ENCODE peak calls at places on chromosomes 7 and 10, in five cellular contexts. X is SK-N-SH, I is endothelial cell of umbilical vein, A is GM23338, F is osteoblast. P is an unnamed sample.

GRCh38 chr10:94066411-94066810 is 72.7 kb downstream of the PLCE1 start:
- DNase-seq in F (no peak), I (peak; percentile 21), A (peak; percentile 77), X (no peak), P (peak; percentile 52)

GRCh38 chr10:13271552-13272163 is 28.2 kb downstream of the PHYH start:
- DNase-seq in F (peak; percentile 66), A (peak; percentile 91), X (peak; percentile 64), I (peak; percentile 14), P (no peak)

GRCh38 chr10:124742418-124743187 is 1.6 kb downstream of the FAM53B start:
- DNase-seq in I (peak; percentile 72), A (peak; percentile 69), X (peak; percentile 63), F (no peak), P (peak; percentile 33)

GRCh38 chr10:53403688-53404087 is 631.1 kb upstream of the MBL2 start:
- DNase-seq in F (no peak), A (no peak), X (peak; percentile 49), I (peak; percentile 96), P (peak; percentile 6)

GRCh38 chr7:31963569-31964175 is 106.5 kb downstream of the PDE1C start:
- DNase-seq in F (no peak), I (no peak), X (no peak), A (no peak), P (no peak)

GRCh38 chr10:118332948-118333710 is 9.0 kb downstream of the FAM204A start:
- DNase-seq in X (no peak), F (no peak), A (no peak), I (peak; percentile 64), P (peak; percentile 25)

GRCh38 chr7:4143511-4144160 is 538.5 kb upstream of the FOXK1 start:
- DNase-seq in F (no peak), I (no peak), X (no peak), A (no peak), P (no peak)

GRCh38 chr10:28938745-28939144 is 261.4 kb downstream of the BAMBI start:
- DNase-seq in X (no peak), F (no peak), I (no peak), A (no peak), P (peak; percentile 56)

GRCh38 chr7:22962775-22963358 is 51.1 kb downstream of the HYCC1 start:
- DNase-seq in X (no peak), F (peak; percentile 55), I (no peak), A (no peak), P (no peak)

GRCh38 chr10:89147256-89147655 is 59.9 kb downstream of the CH25H start:
- DNase-seq in F (no peak), I (no peak), A (no peak), X (no peak), P (peak; percentile 93)

GRCh38 chr10:126224967-126225671 is 163.2 kb downstream of the ADAM12 start:
- DNase-seq in X (no peak), F (no peak), A (no peak), I (no peak), P (no peak)

GRCh38 chr7:128530855-128531104 is 54.2 kb downstream of the METTL2B start:
- DNase-seq in I (no peak), F (peak; percentile 93), A (no peak), X (no peak), P (no peak)

GRCh38 chr7:73652541-73652949 is 15.1 kb upstream of the VPS37D start:
- DNase-seq in F (no peak), A (no peak), I (no peak), X (no peak), P (no peak)

GRCh38 chr7:45088821-45089313 is at the start of gene NACAD:
- DNase-seq in X (peak; percentile 99), F (peak; percentile 91), A (peak; percentile 53), I (peak; percentile 44), P (peak; percentile 28)

GRCh38 chr10:24251547-24251946 is 42.6 kb downstream of the KIAA1217 start:
- DNase-seq in A (peak; percentile 83), I (no peak), F (no peak), X (no peak), P (no peak)

GRCh38 chr7:93715234-93715633 is 140.7 kb upstream of the CALCR start:
- DNase-seq in A (peak; percentile 77), F (no peak), X (peak; percentile 33), I (peak; percentile 58), P (peak; percentile 43)

GRCh38 chr10:110171032-110171431 is 36.4 kb upstream of the MXI1 start:
- DNase-seq in I (no peak), X (no peak), F (no peak), A (peak; percentile 52), P (no peak)

GRCh38 chr10:17831326-17831725 is 22.2 kb downstream of the MRC1 start:
- DNase-seq in I (no peak), A (no peak), X (no peak), F (no peak), P (no peak)

GRCh38 chr10:35268791-35269257 is 67.5 kb upstream of the CCNY start:
- DNase-seq in F (peak; percentile 38), A (no peak), I (no peak), X (no peak), P (peak; percentile 55)

GRCh38 chr7:135743907-135744789 is 4.5 kb downstream of the FAM180A start:
- DNase-seq in X (no peak), A (no peak), F (no peak), I (no peak), P (peak; percentile 75)

GRCh38 chr10:15856328-15857000 is 3.8 kb downstream of the MINDY3 start:
- DNase-seq in I (no peak), X (peak; percentile 21), F (no peak), A (no peak), P (no peak)

GRCh38 chr7:84389242-84389641 is 194.7 kb upstream of the SEMA3A start:
- DNase-seq in I (no peak), F (no peak), X (no peak), A (no peak), P (no peak)

GRCh38 chr7:71896535-71896934 is 515.6 kb downstream of the CALN1 start:
- DNase-seq in A (peak; percentile 11), I (no peak), X (no peak), F (no peak), P (no peak)

GRCh38 chr7:73461782-73462285 is 28.3 kb downstream of the FZD9 start:
- DNase-seq in F (no peak), A (no peak), X (no peak), I (no peak), P (no peak)

GRCh38 chr10:91289295-91289694 is 68.8 kb downstream of the PCGF5 start:
- DNase-seq in A (no peak), X (no peak), I (no peak), F (no peak), P (no peak)

GRCh38 chr10:131812736-131813604 is 87.8 kb upstream of the PPP2R2D start:
- DNase-seq in I (no peak), A (no peak), X (peak; percentile 20), F (no peak), P (no peak)

GRCh38 chr7:132321387-132321786 is 254.9 kb downstream of the PLXNA4 start:
- DNase-seq in X (peak; percentile 76), I (peak; percentile 24), A (peak; percentile 13), F (no peak), P (no peak)

GRCh38 chr10:99532194-99532593 is 548 bp upstream of the NKX2-3 start:
- DNase-seq in F (peak; percentile 18), A (no peak), X (no peak), I (no peak), P (no peak)

GRCh38 chr10:50385610-50386009 is 134.3 kb upstream of the ASAH2 start:
- DNase-seq in A (no peak), X (no peak), I (no peak), F (no peak), P (peak; percentile 58)

DNA sequence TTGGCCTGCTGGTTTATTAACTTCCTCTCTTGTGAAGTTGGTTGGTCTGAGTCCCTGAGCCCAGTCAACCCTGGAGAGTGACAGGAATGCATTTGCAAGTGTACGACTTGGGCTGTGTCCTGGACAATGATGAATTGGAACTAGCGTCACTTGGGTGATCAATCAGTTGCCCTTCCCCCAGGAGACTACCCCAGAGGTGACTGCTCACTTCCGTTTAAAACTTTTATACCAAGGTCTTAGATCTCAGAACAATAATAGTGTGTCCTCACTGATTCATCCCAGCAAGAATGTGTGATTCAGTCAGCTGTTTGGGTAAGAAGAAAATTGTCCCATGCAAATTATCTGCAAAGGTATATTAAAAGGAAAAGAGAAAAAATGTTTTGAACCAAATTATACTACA is 102.9 kb upstream of the ARMC3 start:
- DNase-seq in I (peak; percentile 47), F (peak; percentile 88), A (no peak), X (no peak), P (no peak)
- H3K79me2 ChIP-seq in I (no peaks in the 10 kb centered on the region), F (no peaks in the 10 kb centered on the region), A (no peaks in the 10 kb centered on the region), X (no peaks in the 10 kb centered on the region), P (no peaks in the 10 kb centered on the region)

DNA sequence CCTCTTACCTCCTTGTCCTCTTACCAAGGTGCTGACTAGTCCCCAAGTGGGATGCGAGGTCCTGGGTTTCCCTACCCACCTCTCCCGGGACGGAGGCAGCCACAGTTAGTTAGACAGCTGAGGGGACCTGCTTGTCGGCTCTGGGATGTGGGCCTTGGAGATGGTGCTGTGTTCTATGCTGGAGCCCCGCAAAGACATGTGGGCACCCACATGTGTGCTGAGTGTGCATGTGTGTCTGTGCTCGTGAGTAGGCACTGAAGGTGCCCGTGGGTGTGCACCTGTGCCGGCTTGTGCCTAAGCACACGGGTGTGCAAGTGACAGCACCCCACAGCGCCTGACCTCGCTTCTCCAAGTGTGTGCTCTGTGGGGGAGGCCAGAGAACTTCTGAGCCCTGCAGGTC is 62.2 kb downstream of the NEURL1 start:
- DNase-seq in X (no peak), I (no peak), A (no peak), F (peak; percentile 78), P (no peak)
- TF ChIP-seq CTCF in X (no peak), I (no peak), A (no peak), F (no peak), P (no peak)

GRCh38 chr7:910931-911431 is 34.6 kb downstream of the GET4 start:
- DNase-seq in A (no peak), I (no peak), F (no peak), X (no peak), P (no peak)

GRCh38 chr7:910441-910861 is 34.1 kb downstream of the GET4 start:
- DNase-seq in X (no peak), I (no peak), F (no peak), A (no peak), P (no peak)

GRCh38 chr7:913736-914520 is 37.6 kb downstream of the GET4 start:
- DNase-seq in F (no peak), X (no peak), A (no peak), I (no peak), P (no peak)

GRCh38 chr7:909358-910329 is 33.3 kb downstream of the GET4 start:
- DNase-seq in F (peak; percentile 97), X (peak; percentile 82), I (no peak), A (no peak), P (peak; percentile 39)

DNA sequence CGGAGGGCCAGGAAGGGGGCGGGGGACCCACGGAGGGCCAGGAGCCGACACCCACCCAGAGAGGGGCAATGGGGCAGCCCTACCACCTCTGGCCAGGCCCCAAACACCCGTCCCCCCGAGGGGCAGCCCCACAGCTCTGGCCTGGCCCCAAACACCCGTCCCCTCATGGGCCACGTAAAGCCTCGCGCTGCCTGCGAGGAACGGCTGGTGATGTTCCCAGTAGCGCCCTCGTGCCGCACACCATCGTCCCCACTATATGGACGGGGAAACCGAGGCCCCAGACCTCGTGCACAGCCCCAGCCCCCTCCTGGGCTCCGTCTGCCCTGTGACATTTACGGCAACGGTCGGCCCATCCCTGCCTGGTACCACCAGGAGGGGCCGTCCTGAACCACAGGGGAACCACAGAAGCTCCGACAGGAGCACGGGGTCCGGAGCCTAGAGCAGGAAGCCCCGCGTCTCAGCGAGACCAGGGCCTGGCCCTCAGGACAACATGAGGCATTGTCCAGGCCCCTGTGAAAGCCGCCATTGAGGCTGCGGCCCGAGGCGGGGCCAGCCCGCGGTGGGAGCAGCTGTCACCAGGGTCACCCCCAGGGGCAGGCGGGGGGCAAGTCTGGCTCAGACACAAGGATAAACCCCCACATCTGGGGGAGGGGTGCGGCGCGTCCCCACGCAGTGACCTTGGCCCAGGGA is 35.6 kb downstream of the GET4 start:
- DNase-seq in I (no peak), F (no peak), X (no peak), A (no peak), P (no peak)
- H3K79me2 ChIP-seq in I (no peaks in the 10 kb centered on the region), F (no peaks in the 10 kb centered on the region), X (no peaks in the 10 kb centered on the region), A (no peaks in the 10 kb centered on the region), P (no peaks in the 10 kb centered on the region)

GRCh38 chr7:80681272-80681885 is 42.9 kb downstream of the CD36 start:
- DNase-seq in F (no peak), A (peak; percentile 14), X (peak; percentile 38), I (peak; percentile 42), P (peak; percentile 23)
- TF ChIP-seq CTCF in F (peak; percentile 60), A (peak; percentile 37), X (peak; percentile 80), I (peak; percentile 47), P (peak; percentile 26)